ENCODE peak calls at places on chromosomes 1 and 21, in nine cellular contexts. Z, U, Q, B, W, M, L, H and T are unnamed samples.

GRCh38 chr1:112881742-112882127 is 74.3 kb downstream of the SLC16A1 start:
- DNase-seq in Z (peak; percentile 18), U (no peak), Q (no peak), B (no peak), W (peak; percentile 22), M (no peak), L (no peak), H (no peak), T (no peak)

GRCh38 chr1:74343191-74343590 is 108.0 kb downstream of the TNNI3K start:
- DNase-seq in Z (no peak), U (peak; percentile 25), Q (no peak), B (no peak), W (peak; percentile 27), M (no peak), L (peak; percentile 48), H (no peak), T (no peak)

GRCh38 chr1:39729030-39729429 is 9.7 kb upstream of the PPIE start:
- DNase-seq in Z (no peak), U (no peak), Q (no peak), B (no peak), W (peak; percentile 9), M (no peak), L (no peak), H (peak; percentile 47), T (no peak)

GRCh38 chr1:109827986-109828385 is 64.3 kb upstream of the EPS8L3 start:
- DNase-seq in Z (no peak), U (no peak), Q (no peak), B (no peak), W (no peak), M (no peak), L (no peak), H (no peak), T (no peak)

GRCh38 chr1:171254859-171255258 is 6.6 kb downstream of the FMO1 start:
- DNase-seq in Z (no peak), U (no peak), Q (no peak), B (no peak), W (peak; percentile 47), M (no peak), L (no peak), H (no peak), T (no peak)

GRCh38 chr1:49298304-49298703 is 521.6 kb upstream of the BEND5 start:
- DNase-seq in Z (no peak), U (peak; percentile 88), Q (no peak), B (no peak), W (no peak), M (no peak), L (peak; percentile 73), H (no peak), T (no peak)

GRCh38 chr21:44263221-44263671 is 1.5 kb upstream of the DNMT3L start:
- DNase-seq in Z (no peak), U (no peak), Q (no peak), B (peak; percentile 31), W (no peak), M (no peak), L (peak; percentile 60), H (no peak), T (no peak)

GRCh38 chr1:76862447-76862846 is 4.8 kb upstream of the ST6GALNAC5 start:
- DNase-seq in Z (no peak), U (no peak), Q (no peak), B (no peak), W (peak; percentile 75), M (no peak), L (no peak), H (no peak), T (peak; percentile 67)

GRCh38 chr1:3491291-3492246 is 37.1 kb downstream of the ARHGEF16 start:
- DNase-seq in Z (no peak), U (peak; percentile 75), Q (peak; percentile 78), B (peak; percentile 90), W (peak; percentile 24), M (peak; percentile 71), L (peak; percentile 95), H (no peak), T (no peak)

GRCh38 chr1:226781937-226782609 is 43.0 kb upstream of the ITPKB start:
- DNase-seq in Z (no peak), U (no peak), Q (no peak), B (no peak), W (no peak), M (no peak), L (no peak), H (no peak), T (no peak)

GRCh38 chr1:95640746-95641145 is 406.7 kb downstream of the RWDD3 start:
- DNase-seq in Z (no peak), U (peak; percentile 42), Q (peak; percentile 52), B (no peak), W (no peak), M (peak; percentile 28), L (no peak), H (no peak), T (no peak)

GRCh38 chr1:79044974-79045650 is 38.6 kb upstream of the ADGRL4 start:
- DNase-seq in Z (no peak), U (no peak), Q (no peak), B (no peak), W (no peak), M (no peak), L (no peak), H (no peak), T (peak; percentile 22)

GRCh38 chr21:45555557-45556301 is 13.5 kb upstream of the SLC19A1 start:
- DNase-seq in Z (peak; percentile 90), U (peak; percentile 91), Q (peak; percentile 88), B (peak; percentile 90), W (peak; percentile 86), M (no peak), L (peak; percentile 95), H (no peak), T (peak; percentile 98)

GRCh38 chr21:45555251-45555556 is 13.0 kb upstream of the SLC19A1 start:
- DNase-seq in Z (no peak), U (no peak), Q (no peak), B (no peak), W (peak; percentile 30), M (no peak), L (no peak), H (no peak), T (no peak)

GRCh38 chr21:45556302-45556644 is 14.0 kb upstream of the SLC19A1 start:
- DNase-seq in Z (no peak), U (no peak), Q (no peak), B (no peak), W (no peak), M (no peak), L (no peak), H (no peak), T (no peak)

GRCh38 chr21:45552696-45553391 is 10.6 kb upstream of the SLC19A1 start:
- DNase-seq in Z (peak; percentile 77), U (peak; percentile 22), Q (no peak), B (peak; percentile 36), W (no peak), M (no peak), L (peak; percentile 84), H (no peak), T (no peak)

GRCh38 chr21:45554477-45555175 is 12.4 kb upstream of the SLC19A1 start:
- DNase-seq in Z (peak; percentile 84), U (peak; percentile 88), Q (peak; percentile 83), B (peak; percentile 95), W (peak; percentile 48), M (peak; percentile 76), L (peak; percentile 98), H (no peak), T (peak; percentile 98)
- TF ChIP-seq POLR2A in Z (no peak), U (no peak), Q (no peak), B (peak; percentile 28), W (peak; percentile 32), M (no peak), L (no peak), H (no peak), T (peak; percentile 22)

GRCh38 chr1:154220071-154220969 is at the start of gene UBAP2L:
- DNase-seq in Z (peak; percentile 99), U (peak; percentile 99), Q (peak; percentile 99), B (peak; percentile 100), W (peak; percentile 99), M (peak; percentile 99), L (peak; percentile 100), H (peak; percentile 100), T (peak; percentile 88)
- TF ChIP-seq POLR2A in Z (peak; percentile 45), U (peak; percentile 81), Q (peak; percentile 69), B (peak; percentile 70), W (peak; percentile 91), M (peak; percentile 61), L (no peak), H (peak; percentile 38), T (peak; percentile 85)

GRCh38 chr1:200028586-200029034 is 1.1 kb downstream of the NR5A2 start:
- DNase-seq in Z (no peak), U (no peak), Q (no peak), B (no peak), W (no peak), M (no peak), L (no peak), H (no peak), T (no peak)

GRCh38 chr1:200030791-200031190 is 3.3 kb downstream of the NR5A2 start:
- DNase-seq in Z (no peak), U (no peak), Q (no peak), B (no peak), W (no peak), M (no peak), L (no peak), H (no peak), T (no peak)

GRCh38 chr1:200029624-200030074 is 2.1 kb downstream of the NR5A2 start:
- DNase-seq in Z (no peak), U (no peak), Q (no peak), B (no peak), W (no peak), M (no peak), L (no peak), H (no peak), T (no peak)

GRCh38 chr1:200027264-200027823 is at the start of gene NR5A2:
- DNase-seq in Z (no peak), U (no peak), Q (no peak), B (no peak), W (no peak), M (no peak), L (no peak), H (no peak), T (no peak)

GRCh38 chr1:200029035-200029623 is 1.6 kb downstream of the NR5A2 start:
- DNase-seq in Z (no peak), U (no peak), Q (no peak), B (no peak), W (peak; percentile 36), M (no peak), L (peak; percentile 81), H (no peak), T (peak; percentile 72)
- TF ChIP-seq POLR2A in Z (no peak), U (no peak), Q (no peak), B (no peak), W (no peak), M (no peak), L (no peak), H (no peak), T (no peak)

DNA sequence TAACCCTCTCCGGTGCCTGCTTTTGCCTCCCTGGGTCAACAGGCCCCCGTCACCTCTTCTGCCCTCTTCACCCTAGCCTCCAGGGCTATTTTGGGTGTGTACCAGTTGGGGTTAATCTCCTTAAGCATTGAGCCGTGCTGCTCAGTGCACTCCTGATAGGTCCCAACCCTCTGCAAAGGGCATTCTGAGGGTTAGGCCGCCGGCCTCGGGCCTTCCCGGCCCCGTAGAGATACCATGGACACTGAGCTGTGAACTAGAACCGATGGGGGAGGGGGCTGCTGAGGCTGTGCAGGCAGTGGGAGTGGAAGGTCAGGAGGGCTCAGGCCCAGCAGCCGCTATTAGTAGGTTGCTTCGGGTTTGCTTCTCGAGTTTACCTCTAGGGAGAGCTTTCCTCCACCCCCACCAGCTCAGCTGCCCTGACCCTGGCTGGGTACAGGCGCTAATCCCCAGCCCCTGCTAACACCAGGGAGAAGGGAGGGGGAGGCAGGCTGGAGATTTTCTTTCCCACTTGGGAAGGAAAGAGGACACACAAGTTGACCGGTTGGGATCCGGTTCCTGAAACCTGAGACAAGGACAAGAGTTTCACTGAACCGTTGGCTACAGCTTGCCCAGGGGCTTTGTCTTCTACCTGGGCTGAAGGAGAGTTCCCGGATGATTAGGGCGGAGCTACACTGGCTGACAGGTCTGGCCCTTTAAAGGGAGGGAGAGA is 4.8 kb downstream of the LMOD1 start:
- DNase-seq in Z (no peak), U (no peak), Q (no peak), B (peak; percentile 60), W (no peak), M (no peak), L (no peak), H (no peak), T (no peak)
- TF ChIP-seq POLR2A in Z (no peak), U (no peak), Q (no peak), B (no peak), W (no peak), M (no peak), L (no peak), H (no peak), T (no peak)